ENCODE peak calls at places on chromosomes 2 and 18, in eight cellular contexts. One of them, this sample, is unnamed.

GRCh38 chr2:171205551-171205950 is 44.9 kb upstream of the TLK1 start:
- DNase-seq in osteoblast: no peak
- DNase-seq in BJ: no peak
- DNase-seq in nephron progenitor cell: no peak
- DNase-seq in CD4-positive, alpha-beta T cell: no peak
- DNase-seq in psoas muscle: no peak
- DNase-seq in body of pancreas: no peak
- DNase-seq in GM13977: no peak
- DNase-seq in this sample: no peak

GRCh38 chr2:167509585-167509984 is 621.3 kb downstream of the XIRP2 start:
- DNase-seq in nephron progenitor cell: no peak
- DNase-seq in CD4-positive, alpha-beta T cell: no peak
- DNase-seq in GM13977: no peak
- DNase-seq in BJ: peak
- DNase-seq in psoas muscle: no peak
- DNase-seq in body of pancreas: no peak
- DNase-seq in osteoblast: peak
- DNase-seq in this sample: peak

GRCh38 chr18:48264508-48264907 is 144.7 kb downstream of the ZBTB7C start:
- DNase-seq in CD4-positive, alpha-beta T cell: no peak
- DNase-seq in nephron progenitor cell: no peak
- DNase-seq in psoas muscle: no peak
- DNase-seq in BJ: no peak
- DNase-seq in body of pancreas: no peak
- DNase-seq in GM13977: no peak
- DNase-seq in osteoblast: no peak
- DNase-seq in this sample: no peak

GRCh38 chr2:221448086-221448856 is 123.8 kb downstream of the EPHA4 start:
- DNase-seq in body of pancreas: no peak
- DNase-seq in nephron progenitor cell: no peak
- DNase-seq in GM13977: no peak
- DNase-seq in osteoblast: no peak
- DNase-seq in BJ: no peak
- DNase-seq in CD4-positive, alpha-beta T cell: no peak
- DNase-seq in psoas muscle: no peak
- DNase-seq in this sample: no peak

GRCh38 chr18:12520442-12520992 is 112.8 kb downstream of the PRELID3A start:
- DNase-seq in CD4-positive, alpha-beta T cell: no peak
- DNase-seq in osteoblast: peak
- DNase-seq in psoas muscle: no peak
- DNase-seq in body of pancreas: no peak
- DNase-seq in nephron progenitor cell: peak
- DNase-seq in BJ: no peak
- DNase-seq in GM13977: peak
- DNase-seq in this sample: no peak

GRCh38 chr2:20343128-20343527 is 7.5 kb downstream of the PUM2 start:
- DNase-seq in body of pancreas: no peak
- DNase-seq in psoas muscle: no peak
- DNase-seq in GM13977: no peak
- DNase-seq in osteoblast: no peak
- DNase-seq in CD4-positive, alpha-beta T cell: no peak
- DNase-seq in nephron progenitor cell: no peak
- DNase-seq in BJ: no peak
- DNase-seq in this sample: no peak

GRCh38 chr2:227623225-227623624 is 5.9 kb downstream of the SCYGR4 start:
- DNase-seq in osteoblast: no peak
- DNase-seq in psoas muscle: no peak
- DNase-seq in BJ: peak
- DNase-seq in nephron progenitor cell: no peak
- DNase-seq in CD4-positive, alpha-beta T cell: no peak
- DNase-seq in body of pancreas: no peak
- DNase-seq in GM13977: no peak
- DNase-seq in this sample: peak

GRCh38 chr2:177106212-177106611 is 106.4 kb upstream of the HNRNPA3 start:
- DNase-seq in osteoblast: no peak
- DNase-seq in CD4-positive, alpha-beta T cell: no peak
- DNase-seq in GM13977: no peak
- DNase-seq in nephron progenitor cell: no peak
- DNase-seq in BJ: no peak
- DNase-seq in psoas muscle: no peak
- DNase-seq in body of pancreas: no peak
- DNase-seq in this sample: no peak

GRCh38 chr2:149585317-149585885 is 2.2 kb downstream of the MMADHC start:
- DNase-seq in CD4-positive, alpha-beta T cell: no peak
- DNase-seq in osteoblast: no peak
- DNase-seq in body of pancreas: no peak
- DNase-seq in GM13977: no peak
- DNase-seq in BJ: no peak
- DNase-seq in psoas muscle: no peak
- DNase-seq in nephron progenitor cell: no peak
- DNase-seq in this sample: no peak

GRCh38 chr2:156110890-156111289 is 221.6 kb downstream of the NR4A2 start:
- DNase-seq in GM13977: peak
- DNase-seq in osteoblast: no peak
- DNase-seq in psoas muscle: no peak
- DNase-seq in BJ: no peak
- DNase-seq in body of pancreas: peak
- DNase-seq in nephron progenitor cell: peak
- DNase-seq in CD4-positive, alpha-beta T cell: no peak
- DNase-seq in this sample: no peak

GRCh38 chr2:12090590-12090989 is 344.2 kb downstream of the LPIN1 start:
- DNase-seq in BJ: no peak
- DNase-seq in body of pancreas: no peak
- DNase-seq in nephron progenitor cell: no peak
- DNase-seq in CD4-positive, alpha-beta T cell: no peak
- DNase-seq in GM13977: no peak
- DNase-seq in psoas muscle: no peak
- DNase-seq in osteoblast: no peak
- DNase-seq in this sample: no peak
- TF ChIP-seq CTCF in BJ: no peak
- TF ChIP-seq CTCF in body of pancreas: no peak
- TF ChIP-seq CTCF in nephron progenitor cell: no peak
- TF ChIP-seq CTCF in CD4-positive, alpha-beta T cell: no peak
- TF ChIP-seq CTCF in GM13977: no peak
- TF ChIP-seq CTCF in psoas muscle: no peak
- TF ChIP-seq CTCF in osteoblast: no peak
- TF ChIP-seq CTCF in this sample: no peak

DNA sequence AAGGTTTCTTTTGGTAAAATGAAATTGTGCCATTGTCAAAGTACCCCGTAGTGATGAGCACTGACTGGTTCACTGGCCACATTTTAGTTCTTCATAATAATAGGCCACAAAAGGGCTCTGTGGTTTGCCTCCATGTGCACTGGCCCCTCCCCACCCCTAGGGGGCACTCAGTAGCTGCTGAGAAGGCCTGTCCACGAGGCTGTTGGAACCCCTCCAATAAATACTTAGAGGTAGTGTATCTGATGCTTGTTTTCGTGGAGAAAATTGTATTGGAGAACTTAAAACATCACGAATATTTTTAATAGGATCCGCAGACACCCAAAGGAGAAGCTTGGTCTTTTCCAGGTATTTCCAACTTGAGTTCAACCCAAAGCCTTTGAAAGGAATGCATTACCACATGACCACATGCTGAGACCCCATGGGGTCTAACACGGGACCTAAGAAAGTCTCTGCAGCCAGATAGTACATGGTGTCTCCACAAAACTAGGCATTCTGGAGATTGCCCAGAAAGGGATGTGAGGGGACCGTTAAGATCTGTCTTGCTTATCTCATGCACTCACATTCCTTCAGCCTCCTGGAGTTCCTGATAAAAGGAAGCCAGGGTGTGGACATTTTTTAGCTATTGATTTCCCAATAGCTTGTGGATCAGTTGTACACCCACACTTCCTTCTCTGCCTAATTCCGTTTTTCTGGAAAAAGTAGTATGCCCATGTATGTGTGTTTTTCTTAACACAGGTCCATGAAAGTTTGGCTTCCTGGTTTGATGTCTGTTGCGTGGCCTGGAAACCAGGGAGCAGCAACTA is 28.5 kb upstream of the NOSTRIN start:
- DNase-seq in body of pancreas: peak
- DNase-seq in psoas muscle: peak
- DNase-seq in CD4-positive, alpha-beta T cell: no peak
- DNase-seq in BJ: no peak
- DNase-seq in osteoblast: no peak
- DNase-seq in nephron progenitor cell: peak
- DNase-seq in GM13977: peak
- DNase-seq in this sample: peak
- TF ChIP-seq CTCF in body of pancreas: peak
- TF ChIP-seq CTCF in psoas muscle: peak
- TF ChIP-seq CTCF in CD4-positive, alpha-beta T cell: no peak
- TF ChIP-seq CTCF in BJ: peak
- TF ChIP-seq CTCF in osteoblast: peak
- TF ChIP-seq CTCF in nephron progenitor cell: peak
- TF ChIP-seq CTCF in GM13977: peak
- TF ChIP-seq CTCF in this sample: peak

DNA sequence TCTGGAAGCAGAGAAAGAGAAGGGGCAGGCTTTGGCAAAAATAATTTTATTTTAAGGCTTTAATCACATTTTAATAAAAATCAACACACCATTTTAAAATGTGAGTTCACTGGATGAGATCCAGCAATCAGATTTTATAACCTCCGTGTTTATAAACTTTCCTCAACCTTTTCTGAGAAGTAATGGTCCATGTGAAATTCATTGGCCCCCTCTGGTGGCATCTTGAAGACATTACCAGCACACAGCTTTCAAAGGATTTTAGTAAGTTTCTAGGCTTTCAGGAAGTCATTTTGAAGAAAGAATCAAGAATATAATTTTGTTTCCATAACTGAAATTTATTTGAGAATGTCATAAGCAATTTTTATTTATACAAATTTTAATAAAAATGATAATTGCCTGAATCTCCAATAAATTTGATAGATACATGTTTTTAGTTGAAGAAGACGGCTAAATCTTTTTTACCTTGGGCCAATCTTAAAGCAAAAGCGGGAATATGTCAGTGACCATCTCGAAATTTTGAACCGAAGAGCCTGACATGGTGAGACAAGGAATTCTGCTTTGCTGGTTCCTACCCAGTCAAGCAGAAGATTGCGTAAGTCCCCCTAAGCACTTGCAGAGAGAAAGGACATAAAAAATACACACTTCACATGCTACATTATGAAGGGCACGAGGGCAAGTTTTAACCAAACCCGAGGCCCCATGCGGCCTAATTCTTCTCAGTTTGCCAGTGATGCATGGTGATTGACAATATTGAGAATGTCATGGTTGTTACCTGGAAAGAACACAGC is 128.4 kb upstream of the CBLN2 start:
- DNase-seq in body of pancreas: no peak
- DNase-seq in CD4-positive, alpha-beta T cell: no peak
- DNase-seq in GM13977: peak
- DNase-seq in BJ: no peak
- DNase-seq in nephron progenitor cell: peak
- DNase-seq in osteoblast: peak
- DNase-seq in psoas muscle: no peak
- DNase-seq in this sample: no peak
- TF ChIP-seq CTCF in body of pancreas: peak
- TF ChIP-seq CTCF in CD4-positive, alpha-beta T cell: peak
- TF ChIP-seq CTCF in GM13977: peak
- TF ChIP-seq CTCF in BJ: peak
- TF ChIP-seq CTCF in nephron progenitor cell: peak
- TF ChIP-seq CTCF in osteoblast: peak
- TF ChIP-seq CTCF in psoas muscle: peak
- TF ChIP-seq CTCF in this sample: peak

GRCh38 chr2:199940373-199940772 is 14.9 kb downstream of the TYW5 start:
- DNase-seq in osteoblast: no peak
- DNase-seq in CD4-positive, alpha-beta T cell: no peak
- DNase-seq in nephron progenitor cell: no peak
- DNase-seq in body of pancreas: no peak
- DNase-seq in BJ: no peak
- DNase-seq in GM13977: no peak
- DNase-seq in psoas muscle: no peak
- DNase-seq in this sample: no peak
- TF ChIP-seq CTCF in osteoblast: peak
- TF ChIP-seq CTCF in CD4-positive, alpha-beta T cell: no peak
- TF ChIP-seq CTCF in nephron progenitor cell: no peak
- TF ChIP-seq CTCF in body of pancreas: peak
- TF ChIP-seq CTCF in BJ: peak
- TF ChIP-seq CTCF in GM13977: peak
- TF ChIP-seq CTCF in psoas muscle: peak
- TF ChIP-seq CTCF in this sample: peak

GRCh38 chr2:16722677-16723076 is 57.0 kb upstream of the CYRIA start:
- DNase-seq in BJ: no peak
- DNase-seq in nephron progenitor cell: no peak
- DNase-seq in GM13977: no peak
- DNase-seq in osteoblast: no peak
- DNase-seq in CD4-positive, alpha-beta T cell: no peak
- DNase-seq in psoas muscle: no peak
- DNase-seq in body of pancreas: no peak
- DNase-seq in this sample: no peak
- TF ChIP-seq CTCF in BJ: no peak
- TF ChIP-seq CTCF in nephron progenitor cell: no peak
- TF ChIP-seq CTCF in GM13977: no peak
- TF ChIP-seq CTCF in osteoblast: no peak
- TF ChIP-seq CTCF in CD4-positive, alpha-beta T cell: no peak
- TF ChIP-seq CTCF in psoas muscle: peak
- TF ChIP-seq CTCF in body of pancreas: no peak
- TF ChIP-seq CTCF in this sample: no peak